ENCODE peak calls at places on chromosomes 16 and 17, in five cellular contexts. P is IMR-90, I is neuronal stem cell, O is H1, T is trophoblast cell. Y is an unnamed sample.

GRCh38 chr17:38415250-38416194 is 12.7 kb upstream of the ARHGAP23 start:
- DNase-seq in I (no peak), T (no peak), O (peak; percentile 86), P (peak; percentile 69), Y (peak; percentile 59)

GRCh38 chr16:71811261-71811803 is 2.7 kb upstream of the AP1G1 start:
- DNase-seq in P (peak; percentile 60), O (no peak), T (no peak), I (no peak), Y (peak; percentile 54)

GRCh38 chr17:40510328-40510648 is 8.9 kb upstream of the TNS4 start:
- DNase-seq in T (peak; percentile 67), O (no peak), I (no peak), P (peak; percentile 68), Y (no peak)

GRCh38 chr17:49316889-49317288 is 45.2 kb downstream of the ZNF652 start:
- DNase-seq in I (no peak), P (no peak), T (peak; percentile 97), O (no peak), Y (no peak)

GRCh38 chr16:3282747-3283524 is at the start of gene ZNF263:
- DNase-seq in I (peak; percentile 91), O (peak; percentile 90), T (peak; percentile 97), P (peak; percentile 98), Y (peak; percentile 99)

GRCh38 chr16:5042574-5043171 is 8.9 kb upstream of the NAGPA start:
- DNase-seq in T (no peak), I (no peak), P (peak; percentile 60), O (no peak), Y (peak; percentile 43)

GRCh38 chr16:51408357-51408756 is 257.3 kb upstream of the SALL1 start:
- DNase-seq in I (no peak), P (peak; percentile 61), O (no peak), T (no peak), Y (peak; percentile 12)

GRCh38 chr16:89170346-89171215 is 967 bp upstream of the CDH15 start:
- DNase-seq in P (no peak), I (no peak), T (no peak), O (peak; percentile 89), Y (no peak)

GRCh38 chr17:40854175-40854814 is 12.7 kb downstream of the KRT12 start:
- DNase-seq in I (no peak), O (no peak), T (peak; percentile 86), P (peak; percentile 93), Y (peak; percentile 93)

GRCh38 chr16:3966681-3967080 is 86.2 kb upstream of the CREBBP start:
- DNase-seq in P (no peak), O (no peak), T (no peak), I (no peak), Y (no peak)

GRCh38 chr17:32157225-32157624 is 14.9 kb downstream of the RHOT1 start:
- DNase-seq in P (peak; percentile 63), I (no peak), O (no peak), T (peak; percentile 95), Y (peak; percentile 7)

GRCh38 chr17:66522591-66523272 is 220.3 kb downstream of the PRKCA start:
- DNase-seq in I (no peak), O (no peak), T (no peak), P (peak; percentile 79), Y (peak; percentile 20)

GRCh38 chr16:74578433-74578832 is 28.5 kb downstream of the GLG1 start:
- DNase-seq in P (no peak), T (no peak), O (no peak), I (no peak), Y (no peak)

GRCh38 chr17:28717578-28718316 is at the start of gene RAB34:
- DNase-seq in O (peak; percentile 92), P (peak; percentile 89), I (peak; percentile 92), T (peak; percentile 21), Y (peak; percentile 94)

GRCh38 chr17:57634713-57635465 is 110.2 kb downstream of the CCDC182 start:
- DNase-seq in P (peak; percentile 78), O (no peak), T (peak; percentile 17), I (no peak), Y (no peak)

GRCh38 chr16:89020068-89020924 is 43.3 kb upstream of the CBFA2T3 start:
- DNase-seq in O (no peak), P (no peak), I (no peak), T (no peak), Y (no peak)

GRCh38 chr17:81365601-81366585 is 29.4 kb upstream of the BAHCC1 start:
- DNase-seq in O (no peak), P (peak; percentile 81), I (no peak), T (no peak), Y (no peak)

GRCh38 chr16:4402439-4403132 is 13.8 kb downstream of the CORO7 start:
- DNase-seq in O (peak; percentile 97), T (peak; percentile 82), P (peak; percentile 62), I (peak; percentile 82), Y (peak; percentile 77)

DNA sequence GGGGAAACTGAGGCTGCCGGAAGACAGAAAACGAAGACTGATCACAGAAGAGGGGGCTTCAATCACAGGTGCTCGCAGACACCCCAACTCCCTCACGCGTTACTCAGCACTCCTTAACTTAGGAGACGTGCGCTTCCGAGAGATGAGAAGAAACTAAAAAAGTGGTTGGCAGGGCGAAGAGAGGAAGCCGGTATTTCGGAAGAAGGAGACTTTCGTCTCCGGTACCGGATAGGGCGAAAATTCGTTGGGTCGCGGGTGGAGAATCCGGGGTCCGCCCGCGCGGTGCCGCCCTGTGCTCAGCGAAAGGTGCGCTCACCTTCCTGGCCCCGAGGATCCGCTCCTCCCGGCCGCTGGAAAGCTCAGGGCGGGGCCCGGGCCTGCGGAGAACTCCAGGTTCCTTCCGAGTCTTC is 917 bp upstream of the TBX2 start:
- DNase-seq in O (no peak), I (no peak), P (peak; percentile 28), T (peak; percentile 33), Y (no peak)
- H3K4me3 ChIP-seq in O (peak overlapping the region; percentile 53), I (no peak overlapping the region), P (peak overlapping the region; percentile 90), T (no peak overlapping the region), Y (peak overlapping the region; percentile 47)

GRCh38 chr16:7919782-7920181 is 587.1 kb downstream of the RBFOX1 start:
- DNase-seq in I (no peak), T (no peak), P (no peak), O (no peak), Y (no peak)
- H2BK120ac ChIP-seq in I (no peak overlapping the region), T (no peak overlapping the region), P (no peak overlapping the region), O (no peak overlapping the region), Y (no peak overlapping the region)

GRCh38 chr17:80071116-80071980 is 30.0 kb upstream of the GAA start:
- DNase-seq in P (peak; percentile 40), I (no peak), O (no peak), T (no peak), Y (no peak)
- H2AFZ ChIP-seq in P (peak overlapping the region; percentile 86), I (no peak overlapping the region), O (no peak overlapping the region), T (no peak overlapping the region), Y (no peak overlapping the region)

GRCh38 chr17:17877548-17878358 is 41.0 kb upstream of the SREBF1 start:
- DNase-seq in O (no peak), T (no peak), P (peak; percentile 90), I (peak; percentile 63), Y (peak; percentile 82)

GRCh38 chr17:17874478-17874877 is 37.7 kb upstream of the SREBF1 start:
- DNase-seq in O (no peak), P (peak; percentile 92), T (peak; percentile 92), I (no peak), Y (peak; percentile 86)

GRCh38 chr17:17880577-17881196 is 43.9 kb upstream of the SREBF1 start:
- DNase-seq in I (no peak), T (no peak), P (no peak), O (no peak), Y (no peak)

GRCh38 chr17:17873450-17873991 is 36.7 kb upstream of the SREBF1 start:
- DNase-seq in I (no peak), O (no peak), P (no peak), T (no peak), Y (no peak)

DNA sequence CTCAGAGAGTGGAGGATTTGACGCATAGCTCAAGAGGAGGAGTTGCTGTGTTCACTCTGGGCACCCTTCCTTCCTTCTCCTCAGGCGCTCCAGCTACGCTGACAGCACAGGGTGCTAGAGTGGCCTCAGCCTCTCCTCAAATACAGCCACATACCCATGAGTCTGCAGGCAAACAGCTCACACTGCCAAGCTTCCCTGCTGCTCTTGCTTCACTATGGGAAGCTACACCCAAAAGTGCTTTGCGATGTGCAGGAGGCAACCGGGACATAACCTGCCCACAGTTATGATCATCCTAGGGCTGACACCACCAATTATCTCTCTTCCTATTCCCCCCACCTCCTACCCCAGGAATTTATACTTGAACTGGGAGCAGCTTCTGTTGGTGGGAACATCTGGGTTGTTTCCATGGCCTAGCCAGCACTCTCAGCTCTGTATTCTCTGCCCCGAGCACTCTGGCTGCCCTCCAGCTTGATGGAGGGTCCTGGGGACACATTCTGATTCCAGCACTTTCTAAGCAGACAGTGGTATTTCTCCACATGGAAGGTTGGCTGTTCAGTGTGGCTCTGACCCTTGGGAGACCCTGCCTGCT is 40.3 kb upstream of the SREBF1 start:
- DNase-seq in I (no peak), P (peak; percentile 24), O (no peak), T (no peak), Y (peak; percentile 22)
- H3K4me3 ChIP-seq in I (no peak overlapping the region), P (no peak overlapping the region), O (no peak overlapping the region), T (no peak overlapping the region), Y (peak overlapping the region; percentile 58)

GRCh38 chr16:77963185-77964044 is 58.9 kb upstream of the CLEC3A start:
- DNase-seq in I (no peak), T (peak; percentile 83), P (no peak), O (peak; percentile 56), Y (peak; percentile 28)
- H2BK120ac ChIP-seq in I (no peak overlapping the region), T (peak overlapping the region; percentile 87), P (peak overlapping the region; percentile 57), O (peak overlapping the region; percentile 98), Y (no peak overlapping the region)

DNA sequence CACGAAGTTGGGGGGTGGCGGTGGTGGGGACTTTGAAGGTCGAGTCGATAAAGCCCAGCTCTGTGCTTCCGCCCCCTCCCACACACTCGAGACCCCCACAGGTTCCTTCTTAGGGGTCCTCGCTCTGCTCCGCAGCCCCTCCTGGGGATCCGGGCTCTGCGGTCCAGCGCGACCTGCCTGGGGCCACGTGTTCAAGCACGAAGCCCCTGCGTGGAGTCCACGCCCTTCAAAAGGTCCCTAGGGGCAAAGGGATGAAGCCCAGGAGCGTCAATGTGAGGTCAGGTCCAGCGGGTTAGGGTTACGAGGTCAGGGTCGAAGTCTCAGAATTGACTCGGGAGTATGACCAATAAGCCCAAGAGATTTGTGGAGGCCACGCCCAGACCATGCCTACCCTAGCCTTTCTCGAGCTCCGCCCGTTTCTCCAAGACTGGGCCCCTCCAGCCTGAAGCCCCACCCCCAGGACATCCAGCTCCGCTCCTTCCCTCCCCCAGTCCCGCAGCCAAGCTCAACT is 786 bp upstream of the CACNA1G start:
- DNase-seq in T (peak; percentile 48), P (peak; percentile 5), O (peak; percentile 88), I (no peak), Y (peak; percentile 51)
- H2AFZ ChIP-seq in T (no peak overlapping the region), P (peak overlapping the region; percentile 81), O (peak overlapping the region; percentile 34), I (peak overlapping the region; percentile 97), Y (no peak overlapping the region)

GRCh38 chr17:43789482-43789881 is 9.2 kb downstream of the CFAP97D1 start:
- DNase-seq in T (no peak), I (no peak), P (no peak), O (no peak), Y (no peak)
- H3K4me3 ChIP-seq in T (no peak overlapping the region), I (no peak overlapping the region), P (no peak overlapping the region), O (no peak overlapping the region), Y (no peak overlapping the region)